ENCODE peak calls at places on chromosomes 1 and 21, in four cellular contexts. F is SJSA1, K is cardiac muscle cell, O is K562. D is an unnamed sample.

GRCh38 chr1:11316701-11317100 is 43.7 kb downstream of the UBIAD1 start:
- DNase-seq in F (no peak), K (peak; percentile 17), O (no peak), D (no peak)

GRCh38 chr1:207815913-207816312 is 64.1 kb downstream of the CD46 start:
- DNase-seq in F (no peak), K (no peak), O (no peak), D (no peak)

GRCh38 chr21:39182484-39183271 is 573 bp downstream of the PSMG1 start:
- DNase-seq in F (no peak), K (peak; percentile 18), O (peak; percentile 21), D (no peak)

GRCh38 chr1:18452550-18452949 is 28.2 kb upstream of the KLHDC7A start:
- DNase-seq in F (peak; percentile 11), K (peak; percentile 23), O (peak; percentile 92), D (no peak)

GRCh38 chr21:46661211-46661625 is 25.7 kb downstream of the PRMT2 start:
- DNase-seq in F (peak; percentile 63), K (peak; percentile 91), O (no peak), D (peak; percentile 40)

GRCh38 chr21:41247561-41247968 is 69.0 kb upstream of the FAM3B start:
- DNase-seq in F (no peak), K (peak; percentile 89), O (no peak), D (peak; percentile 81)

GRCh38 chr1:54304518-54304917 is 101.7 kb downstream of the SSBP3 start:
- DNase-seq in F (no peak), K (no peak), O (no peak), D (no peak)

GRCh38 chr1:217029311-217030157 is 306.3 kb upstream of the ESRRG start:
- DNase-seq in F (no peak), K (peak; percentile 55), O (no peak), D (peak; percentile 36)

GRCh38 chr1:12132078-12132477 is 34.7 kb upstream of the TNFRSF1B start:
- DNase-seq in F (no peak), K (no peak), O (no peak), D (no peak)

GRCh38 chr1:211653907-211654553 is 21.4 kb downstream of the NEK2 start:
- DNase-seq in F (peak; percentile 41), K (peak; percentile 51), O (no peak), D (no peak)

GRCh38 chr1:201828451-201828819 is 522 bp upstream of the IPO9 start:
- DNase-seq in F (no peak), K (peak; percentile 26), O (no peak), D (no peak)

GRCh38 chr1:248243204-248243603 is 12.0 kb downstream of the OR2M4 start:
- DNase-seq in F (no peak), K (peak; percentile 17), O (peak; percentile 23), D (no peak)

GRCh38 chr1:208604295-208604694 is 360.1 kb upstream of the PLXNA2 start:
- DNase-seq in F (peak; percentile 10), K (peak; percentile 14), O (no peak), D (no peak)

GRCh38 chr1:26360807-26361604 is 7.1 kb upstream of the CRYBG2 start:
- DNase-seq in F (no peak), K (no peak), O (no peak), D (no peak)

GRCh38 chr1:219459321-219460105 is 153.4 kb downstream of the ZC3H11B start:
- DNase-seq in F (no peak), K (no peak), O (no peak), D (no peak)

GRCh38 chr1:18951416-18951815 is 5.1 kb downstream of the IFFO2 start:
- DNase-seq in F (no peak), K (no peak), O (no peak), D (no peak)

GRCh38 chr1:185593271-185593670 is 140.9 kb upstream of the HMCN1 start:
- DNase-seq in F (no peak), K (no peak), O (no peak), D (no peak)

GRCh38 chr1:15343099-15343498 is 66.6 kb upstream of the EFHD2 start:
- DNase-seq in F (no peak), K (no peak), O (no peak), D (no peak)

GRCh38 chr21:38478782-38479181 is 19.5 kb downstream of the ERG start:
- DNase-seq in F (no peak), K (peak; percentile 83), O (no peak), D (no peak)

GRCh38 chr1:224357626-224358124 is 996 bp downstream of the CNIH4 start:
- DNase-seq in F (no peak), K (peak; percentile 83), O (no peak), D (no peak)

GRCh38 chr1:230156536-230156935 is 89.5 kb downstream of the GALNT2 start:
- DNase-seq in F (no peak), K (no peak), O (no peak), D (no peak)

GRCh38 chr21:39071623-39072214 is 111.5 kb downstream of the PSMG1 start:
- DNase-seq in F (peak; percentile 64), K (peak; percentile 75), O (no peak), D (no peak)

GRCh38 chr1:235945775-235946565 is 79.3 kb upstream of the LYST start:
- DNase-seq in F (no peak), K (no peak), O (no peak), D (no peak)

GRCh38 chr1:68338107-68338506 is 105.8 kb upstream of the WLS start:
- DNase-seq in F (no peak), K (no peak), O (no peak), D (no peak)

GRCh38 chr1:110086959-110087358 is 16.5 kb upstream of the ALX3 start:
- DNase-seq in F (no peak), K (no peak), O (no peak), D (no peak)

GRCh38 chr1:229363723-229364122 is 20.9 kb upstream of the CCSAP start:
- DNase-seq in F (no peak), K (no peak), O (no peak), D (no peak)

GRCh38 chr1:211910917-211911485 is 80.4 kb upstream of the LPGAT1 start:
- DNase-seq in F (no peak), K (no peak), O (no peak), D (no peak)

GRCh38 chr1:159980786-159981185 is 26.7 kb upstream of the SLAMF9 start:
- DNase-seq in F (no peak), K (no peak), O (no peak), D (no peak)

GRCh38 chr1:23530750-23531651 is at the start of gene E2F2:
- DNase-seq in F (peak; percentile 91), K (peak; percentile 91), O (peak; percentile 97), D (peak; percentile 88)

GRCh38 chr1:110390692-110391232 is at the start of gene SLC16A4:
- DNase-seq in F (peak; percentile 90), K (peak; percentile 69), O (no peak), D (no peak)

GRCh38 chr1:23628951-23629387 is 62.6 kb upstream of the RPL11 start:
- DNase-seq in F (no peak), K (no peak), O (no peak), D (no peak)

GRCh38 chr1:48552420-48552819 is 80.4 kb upstream of the SPATA6 start:
- DNase-seq in F (no peak), K (peak; percentile 6), O (no peak), D (no peak)

GRCh38 chr1:67700692-67701410 is 15.8 kb downstream of the GADD45A start:
- DNase-seq in F (no peak), K (peak; percentile 61), O (peak; percentile 82), D (no peak)

GRCh38 chr1:41799723-41800122 is 119.0 kb downstream of the HIVEP3 start:
- DNase-seq in F (no peak), K (peak; percentile 16), O (no peak), D (no peak)

GRCh38 chr1:179953974-179954493 is 576 bp upstream of the CEP350 start:
- DNase-seq in F (no peak), K (peak; percentile 72), O (peak; percentile 32), D (no peak)

GRCh38 chr1:46298387-46298786 is 5.0 kb downstream of the LRRC41 start:
- DNase-seq in F (no peak), K (no peak), O (no peak), D (no peak)

GRCh38 chr1:236552901-236553300 is 29.1 kb downstream of the LGALS8 start:
- DNase-seq in F (no peak), K (no peak), O (no peak), D (no peak)

GRCh38 chr1:182061597-182061996 is at the start of gene ZNF648:
- DNase-seq in F (no peak), K (no peak), O (no peak), D (no peak)

DNA sequence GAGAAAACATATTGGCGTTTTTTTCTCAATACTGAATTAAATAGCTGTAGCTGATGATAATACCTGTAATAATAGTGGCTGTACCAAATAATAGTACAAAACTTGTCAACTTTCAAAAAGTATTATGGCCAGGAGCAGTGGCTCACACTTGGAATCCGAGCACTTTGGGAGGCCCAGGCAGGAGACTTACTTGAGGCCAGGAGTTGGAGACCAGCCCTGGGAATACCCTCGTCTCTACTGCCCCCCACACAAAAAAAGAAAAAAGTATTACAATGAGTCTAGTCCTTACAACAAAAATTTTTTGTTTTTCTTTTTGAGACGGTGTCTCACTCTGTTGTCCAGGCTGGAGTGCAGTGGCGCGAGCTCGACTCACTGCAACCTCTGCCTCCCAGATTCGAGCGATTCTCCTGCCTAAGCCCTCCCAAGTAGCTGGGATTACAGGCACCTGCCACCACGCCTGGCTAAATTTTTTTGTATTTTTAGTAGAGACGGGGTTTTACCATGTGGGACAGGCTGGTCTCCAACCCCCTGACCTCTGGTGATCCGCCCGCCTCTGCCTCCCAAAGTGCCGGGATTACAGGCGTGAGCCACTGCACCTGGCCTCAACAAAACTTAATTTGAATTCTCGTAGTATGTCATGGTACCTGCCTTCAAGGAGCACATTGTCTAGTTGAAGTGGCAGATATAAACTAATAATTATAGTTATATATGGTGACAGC is 1.4 kb downstream of the RBBP4 start:
- DNase-seq in F (no peak), K (no peak), O (no peak), D (no peak)
- H3K27ac ChIP-seq in F (no peak overlapping the region), K (peak overlapping the region; percentile 99), O (peak overlapping the region; percentile 100), D (peak overlapping the region; percentile 100)

DNA sequence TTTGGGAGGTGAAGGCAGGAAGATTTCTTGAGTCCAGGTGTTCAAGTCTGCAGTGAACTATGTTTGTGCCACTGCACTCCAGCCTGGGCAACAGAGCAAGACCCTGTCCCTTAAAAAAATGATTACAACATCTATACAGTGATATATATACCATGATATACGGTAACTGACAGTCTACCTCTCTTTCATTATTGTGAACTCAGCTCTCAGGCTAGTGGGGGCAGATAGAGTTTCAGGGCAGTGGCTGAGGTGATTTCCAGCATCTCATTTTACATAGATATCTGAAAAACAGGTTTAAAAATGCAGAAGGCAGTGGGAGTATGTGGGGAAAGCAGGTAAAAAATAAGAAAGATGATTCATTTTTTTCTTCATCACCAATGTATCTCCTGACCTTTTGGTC is 8.1 kb upstream of the NTNG1 start:
- DNase-seq in F (no peak), K (no peak), O (no peak), D (no peak)
- H3K4me1 ChIP-seq in F (no peaks in the 10 kb centered on the region), K (no peaks in the 10 kb centered on the region), O (no peaks in the 10 kb centered on the region), D (no peaks in the 10 kb centered on the region)

GRCh38 chr1:239696317-239696716 is 309.9 kb downstream of the CHRM3 start:
- DNase-seq in F (no peak), K (no peak), O (no peak), D (no peak)
- H3K27ac ChIP-seq in F (no peak overlapping the region), K (no peak overlapping the region), O (no peak overlapping the region), D (no peak overlapping the region)

DNA sequence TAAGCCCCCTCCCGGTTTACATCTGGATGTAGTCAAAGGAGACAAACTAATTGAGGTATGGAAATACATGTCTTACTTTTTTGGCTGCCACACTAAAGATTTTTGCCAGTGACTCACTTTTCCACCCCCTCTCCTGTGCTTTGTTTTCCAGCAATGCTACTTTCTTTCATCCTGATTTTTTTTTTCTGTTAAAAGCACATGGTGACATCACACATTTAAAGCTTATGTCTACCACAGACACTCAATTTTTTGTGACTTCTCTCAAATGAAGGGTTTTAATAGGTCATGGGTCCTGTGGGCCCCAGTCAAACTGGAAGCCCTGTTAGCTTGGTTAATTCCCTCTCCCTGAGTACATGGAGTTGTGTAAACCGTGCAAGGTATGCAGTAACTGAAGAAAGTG is 2.2 kb downstream of the PPP1R8 start:
- DNase-seq in F (peak; percentile 33), K (peak; percentile 47), O (no peak), D (no peak)
- H3K4me1 ChIP-seq in F (peaks cover 17% of the 10 kb centered on the region), K (peaks cover 7% of the 10 kb centered on the region), O (peaks cover 7% of the 10 kb centered on the region), D (peaks cover 39% of the 10 kb centered on the region)